ENCODE peak calls at places on chromosomes 5 and 9, in six cellular contexts. C, S, D, Z, P and Q are unnamed samples.

GRCh38 chr9:4126184-4126865 is 173.5 kb downstream of the GLIS3 start:
- DNase-seq in D (no peak), P (no peak), C (no peak), Z (no peak), S (no peak), Q (no peak)

GRCh38 chr5:146079695-146080361 is 25.5 kb downstream of the PLAC8L1 start:
- DNase-seq in Z (peak; percentile 12), C (no peak), P (peak; percentile 15), D (no peak), S (no peak), Q (no peak)

GRCh38 chr5:39080597-39081204 is 6.5 kb upstream of the RICTOR start:
- DNase-seq in P (no peak), C (peak; percentile 78), Z (peak; percentile 60), D (no peak), S (peak; percentile 49), Q (peak; percentile 56)

GRCh38 chr9:129462360-129462759 is 158.5 kb downstream of the C9orf50 start:
- DNase-seq in C (no peak), D (no peak), Z (no peak), S (no peak), P (no peak), Q (no peak)

GRCh38 chr9:77750284-77750683 is 102.2 kb upstream of the GNA14 start:
- DNase-seq in D (no peak), C (no peak), S (no peak), Z (no peak), P (no peak), Q (no peak)

GRCh38 chr5:74889523-74890105 is 23.4 kb upstream of the FAM169A start:
- DNase-seq in C (no peak), Z (no peak), S (no peak), P (peak; percentile 57), D (no peak), Q (no peak)

GRCh38 chr5:38870595-38870994 is 24.8 kb downstream of the OSMR start:
- DNase-seq in S (no peak), C (no peak), D (no peak), Z (no peak), P (no peak), Q (no peak)

GRCh38 chr9:107624216-107624948 is 134.8 kb upstream of the KLF4 start:
- DNase-seq in Z (no peak), D (no peak), P (no peak), C (no peak), S (no peak), Q (no peak)

GRCh38 chr5:150257424-150257823 is 32.1 kb downstream of the CAMK2A start:
- DNase-seq in Z (no peak), P (no peak), S (no peak), D (no peak), C (no peak), Q (no peak)

GRCh38 chr9:18463991-18464390 is 10.0 kb upstream of the ADAMTSL1 start:
- DNase-seq in P (no peak), D (no peak), C (no peak), Z (no peak), S (no peak), Q (no peak)
- TF ChIP-seq ATF3 in P (no peak), D (no peak), C (no peak), Z (no peak), S (no peak), Q (no peak)

GRCh38 chr9:10875752-10876151 is 262.9 kb upstream of the PTPRD start:
- DNase-seq in Z (no peak), D (no peak), P (no peak), S (no peak), C (no peak), Q (no peak)
- TF ChIP-seq ATF3 in Z (no peak), D (no peak), P (no peak), S (no peak), C (no peak), Q (no peak)

GRCh38 chr9:15824310-15824709 is 271.5 kb downstream of the CCDC171 start:
- DNase-seq in C (no peak), D (no peak), P (no peak), S (peak; percentile 23), Z (peak; percentile 48), Q (peak; percentile 28)
- TF ChIP-seq ATF3 in C (no peak), D (no peak), P (no peak), S (no peak), Z (no peak), Q (no peak)

DNA sequence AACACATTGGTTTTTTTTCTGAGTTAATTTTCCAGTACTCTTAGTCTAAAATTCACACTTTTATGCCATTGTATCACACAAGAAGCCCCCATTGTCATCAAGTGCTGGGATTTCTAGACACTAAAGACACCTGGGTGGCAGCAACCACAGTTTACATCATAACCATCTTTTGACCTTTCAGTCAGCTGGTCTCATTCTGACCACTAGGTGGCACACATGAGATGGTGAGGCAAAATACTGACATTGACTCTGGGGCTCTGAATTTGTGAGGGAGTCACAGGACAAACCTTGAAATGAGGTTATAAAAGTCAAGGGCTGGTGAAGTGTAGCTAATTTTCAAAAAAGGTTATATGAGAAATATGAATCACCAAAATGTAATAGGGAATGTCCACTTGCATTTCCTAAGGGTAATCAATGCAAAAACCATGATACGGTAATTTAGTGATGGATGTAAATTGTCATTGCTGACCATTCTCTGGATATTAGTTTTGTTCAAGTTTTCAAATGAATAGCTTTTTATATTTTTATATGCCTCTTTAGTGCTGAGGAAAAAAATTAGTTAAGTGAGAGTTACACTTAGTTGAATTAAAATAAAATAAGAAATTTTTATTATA is 229.4 kb downstream of the DMAC1 start:
- DNase-seq in C (peak; percentile 11), D (peak; percentile 76), Z (peak; percentile 44), S (peak; percentile 70), P (peak; percentile 30), Q (peak; percentile 58)
- TF ChIP-seq ATF3 in C (no peak), D (no peak), Z (no peak), S (no peak), P (no peak), Q (no peak)